ENCODE peak calls at places on chromosome X, in five cellular contexts. C, K, F, U and P are unnamed samples.

GRCh38 chrX:43165343-43165920 is 387.5 kb upstream of the PPP1R2C start:
- DNase-seq in F (no peak), K (no peak), U (no peak), C (no peak), P (no peak)

GRCh38 chrX:102892103-102892502 is 45.0 kb upstream of the RAB40AL start:
- DNase-seq in F (no peak), U (no peak), K (peak), C (no peak), P (no peak)

GRCh38 chrX:115592997-115593734 is 32.2 kb downstream of the PLS3 start:
- DNase-seq in F (no peak), U (no peak), C (no peak), K (no peak), P (no peak)

GRCh38 chrX:95332530-95332929 is 1352.1 kb upstream of the DIAPH2 start:
- DNase-seq in U (no peak), F (no peak), K (no peak), C (no peak), P (no peak)

GRCh38 chrX:51598899-51599298 is 19.8 kb downstream of the CENPVL3 start:
- DNase-seq in U (no peak), K (no peak), F (no peak), C (no peak), P (no peak)

GRCh38 chrX:119072771-119073170 is at the start of gene CT47C1:
- DNase-seq in U (no peak), C (no peak), F (no peak), K (no peak), P (no peak)

GRCh38 chrX:155819966-155820491 is 61.1 kb upstream of the VAMP7 start:
- DNase-seq in K (peak), C (peak), F (peak), U (no peak), P (peak)

GRCh38 chrX:103779156-103779555 is 2.5 kb downstream of the PLP1 start:
- DNase-seq in C (no peak), U (no peak), F (no peak), K (no peak), P (no peak)

GRCh38 chrX:37383313-37383712 is 34.1 kb downstream of the PRRG1 start:
- DNase-seq in C (no peak), U (no peak), F (no peak), K (no peak), P (no peak)

GRCh38 chrX:147899715-147900114 is 12.0 kb upstream of the FMR1 start:
- DNase-seq in U (no peak), K (no peak), C (no peak), F (no peak), P (no peak)

GRCh38 chrX:110665636-110666035 is 130.0 kb downstream of the CHRDL1 start:
- DNase-seq in K (peak), F (no peak), U (no peak), C (no peak), P (peak)

GRCh38 chrX:10926906-10927305 is 184.2 kb upstream of the HCCS start:
- DNase-seq in C (no peak), K (peak), U (no peak), F (no peak), P (no peak)

GRCh38 chrX:116732214-116732613 is 269.4 kb upstream of the CT83 start:
- DNase-seq in C (no peak), F (no peak), K (no peak), U (no peak), P (no peak)

GRCh38 chrX:130120746-130121504 is 10.6 kb upstream of the ELF4 start:
- DNase-seq in C (peak), F (peak), K (peak), U (peak), P (peak)

GRCh38 chrX:16838202-16839066 is 31.7 kb downstream of the RBBP7 start:
- DNase-seq in F (no peak), K (peak), U (no peak), C (no peak), P (no peak)

GRCh38 chrX:155231163-155231562 is 14.9 kb downstream of the VBP1 start:
- DNase-seq in U (no peak), F (no peak), K (no peak), C (no peak), P (no peak)

GRCh38 chrX:2645563-2645962 is 45.5 kb upstream of the CD99 start:
- DNase-seq in C (no peak), U (no peak), F (no peak), K (no peak), P (no peak)

GRCh38 chrX:110097920-110098319 is 95.0 kb downstream of the TMEM164 start:
- DNase-seq in C (no peak), U (no peak), F (no peak), K (no peak), P (no peak)

GRCh38 chrX:25869761-25870160 is 268.4 kb upstream of the MAGEB18 start:
- DNase-seq in K (no peak), U (no peak), C (no peak), F (no peak), P (no peak)

GRCh38 chrX:45068555-45068954 is 132.1 kb downstream of the DIPK2B start:
- DNase-seq in F (peak), K (peak), U (no peak), C (no peak), P (no peak)